ENCODE peak calls at places on chromosome 2, in ten cellular contexts. U is right lobe of liver, R is adrenal gland, S is cardiac muscle cell, D is BE2C, T is right atrium auricular region, I is Peyer's patch, N is GM23338, Y is tibial artery, F is HCT116. O is an unnamed sample. For H3K27me3 and H3K4me1, the result is how much of the 10 kb centered on the place peaks cover.

GRCh38 chr2:119421731-119422130 is 9.9 kb upstream of the TMEM37 start:
- DNase-seq in R (no peak), T (no peak), I (peak), Y (no peak), D (no peak), S (no peak), N (no peak), U (no peak), F (no peak), O (no peak)

GRCh38 chr2:13558368-13558767 is 841.6 kb downstream of the TRIB2 start:
- DNase-seq in N (no peak), D (no peak), U (no peak), S (no peak), R (no peak), Y (no peak), T (no peak), F (no peak), I (no peak), O (no peak)

GRCh38 chr2:240226672-240227537 is 86.4 kb upstream of the OTOS start:
- DNase-seq in T (no peak), D (no peak), F (no peak), U (no peak), Y (no peak), I (peak), S (no peak), R (peak), N (no peak), O (peak)

GRCh38 chr2:179352181-179352580 is 87.5 kb upstream of the SESTD1 start:
- DNase-seq in N (no peak), S (no peak), U (no peak), I (no peak), D (no peak), R (no peak), T (no peak), F (no peak), Y (no peak), O (no peak)

GRCh38 chr2:206802654-206803514 is 37.5 kb downstream of the FASTKD2 start:
- DNase-seq in N (peak), Y (no peak), D (no peak), R (no peak), T (no peak), F (no peak), I (no peak), U (no peak), S (no peak), O (no peak)

GRCh38 chr2:167946367-167946955 is 300.9 kb downstream of the STK39 start:
- DNase-seq in I (no peak), F (no peak), U (no peak), S (no peak), R (no peak), N (peak), T (no peak), D (no peak), Y (no peak), O (no peak)

GRCh38 chr2:920999-921398 is 29.6 kb upstream of the SNTG2 start:
- DNase-seq in F (no peak), U (no peak), I (no peak), T (no peak), N (no peak), S (no peak), D (no peak), Y (no peak), R (no peak), O (no peak)

GRCh38 chr2:240792658-240793312 is 27.2 kb downstream of the KIF1A start:
- DNase-seq in Y (no peak), N (no peak), R (no peak), S (no peak), T (no peak), D (peak), I (no peak), F (no peak), U (peak), O (no peak)

GRCh38 chr2:26630669-26631360 is 10.4 kb downstream of the CIB4 start:
- DNase-seq in F (peak), U (peak), N (peak), T (no peak), R (no peak), S (no peak), Y (no peak), I (no peak), D (no peak), O (no peak)

GRCh38 chr2:68200157-68200787 is 42.6 kb downstream of the PNO1 start:
- DNase-seq in D (no peak), N (no peak), F (no peak), R (no peak), Y (no peak), U (no peak), I (no peak), S (no peak), T (no peak), O (no peak)

GRCh38 chr2:135744761-135745314 is 3.2 kb downstream of the UBXN4 start:
- DNase-seq in I (no peak), S (peak), U (no peak), Y (no peak), R (no peak), T (no peak), F (no peak), N (peak), D (peak), O (no peak)

GRCh38 chr2:37364351-37364750 is 19.9 kb downstream of the QPCT start:
- DNase-seq in Y (no peak), I (no peak), S (no peak), F (no peak), D (no peak), N (no peak), T (no peak), R (no peak), U (no peak), O (no peak)

GRCh38 chr2:221465776-221466175 is 106.3 kb downstream of the EPHA4 start:
- DNase-seq in Y (no peak), S (no peak), D (no peak), F (no peak), R (no peak), N (no peak), T (no peak), U (no peak), I (no peak), O (no peak)

GRCh38 chr2:127155901-127156300 is 48.9 kb upstream of the BIN1 start:
- DNase-seq in D (no peak), N (no peak), R (peak), F (no peak), T (peak), S (no peak), Y (peak), U (no peak), I (no peak), O (peak)

GRCh38 chr2:54402350-54402749 is 53.8 kb upstream of the SPTBN1 start:
- DNase-seq in N (no peak), D (no peak), I (peak), R (peak), F (no peak), T (peak), S (no peak), U (no peak), Y (peak), O (peak)

GRCh38 chr2:179226203-179226960 is 38.2 kb downstream of the SESTD1 start:
- DNase-seq in I (no peak), N (no peak), S (no peak), T (no peak), U (peak), R (no peak), F (no peak), Y (no peak), D (no peak), O (no peak)

GRCh38 chr2:28382755-28383154 is 9.9 kb upstream of the FOSL2 start:
- DNase-seq in T (no peak), D (no peak), I (peak), F (no peak), S (peak), U (no peak), R (no peak), N (no peak), Y (no peak), O (peak)

GRCh38 chr2:95025406-95026319 is at the start of gene MAL:
- DNase-seq in U (no peak), T (no peak), Y (no peak), N (peak), R (no peak), D (no peak), F (no peak), I (peak), S (peak), O (no peak)

GRCh38 chr2:138180691-138181386 is 216.6 kb downstream of the HNMT start:
- DNase-seq in I (no peak), Y (no peak), S (peak), D (peak), U (no peak), R (no peak), F (no peak), N (peak), T (no peak), O (no peak)

GRCh38 chr2:55418512-55419235 is 982 bp downstream of the CCDC88A start:
- DNase-seq in F (no peak), U (no peak), D (no peak), Y (no peak), R (no peak), I (no peak), N (no peak), S (no peak), T (no peak), O (no peak)

GRCh38 chr2:3712841-3713503 is 9.6 kb downstream of the DCDC2C start:
- DNase-seq in S (no peak), D (no peak), Y (no peak), U (no peak), I (no peak), T (no peak), R (no peak), N (no peak), F (no peak), O (no peak)

GRCh38 chr2:11831415-11831814 is 85.0 kb downstream of the LPIN1 start:
- DNase-seq in I (no peak), F (no peak), D (no peak), N (no peak), R (no peak), T (no peak), Y (no peak), U (no peak), S (no peak), O (no peak)

GRCh38 chr2:167331636-167332232 is 443.5 kb downstream of the XIRP2 start:
- DNase-seq in F (no peak), N (peak), Y (no peak), S (peak), D (peak), U (no peak), T (no peak), R (no peak), I (no peak), O (peak)

GRCh38 chr2:16589465-16589864 is 76.2 kb downstream of the CYRIA start:
- DNase-seq in I (no peak), D (no peak), R (no peak), N (no peak), Y (no peak), F (no peak), S (no peak), T (no peak), U (no peak), O (no peak)

GRCh38 chr2:127149384-127149783 is 42.4 kb upstream of the BIN1 start:
- DNase-seq in I (no peak), U (no peak), T (no peak), F (no peak), S (no peak), Y (no peak), R (no peak), N (no peak), D (no peak), O (no peak)

GRCh38 chr2:31446848-31447247 is 32.3 kb upstream of the XDH start:
- DNase-seq in F (no peak), T (no peak), Y (no peak), N (no peak), D (no peak), U (no peak), I (no peak), S (no peak), R (no peak), O (no peak)

GRCh38 chr2:85753035-85753524 is 711 bp upstream of the ATOH8 start:
- DNase-seq in F (no peak), R (no peak), I (peak), T (no peak), N (peak), U (no peak), D (no peak), S (no peak), Y (no peak), O (no peak)

GRCh38 chr2:26574066-26574899 is 66.9 kb downstream of the CIB4 start:
- DNase-seq in T (no peak), F (no peak), N (no peak), Y (no peak), U (no peak), S (no peak), I (no peak), D (no peak), R (no peak), O (no peak)

GRCh38 chr2:241017228-241017940 is 19.0 kb downstream of the SNED1 start:
- DNase-seq in Y (peak), F (no peak), I (no peak), D (no peak), N (no peak), T (peak), U (peak), R (no peak), S (no peak), O (no peak)

DNA sequence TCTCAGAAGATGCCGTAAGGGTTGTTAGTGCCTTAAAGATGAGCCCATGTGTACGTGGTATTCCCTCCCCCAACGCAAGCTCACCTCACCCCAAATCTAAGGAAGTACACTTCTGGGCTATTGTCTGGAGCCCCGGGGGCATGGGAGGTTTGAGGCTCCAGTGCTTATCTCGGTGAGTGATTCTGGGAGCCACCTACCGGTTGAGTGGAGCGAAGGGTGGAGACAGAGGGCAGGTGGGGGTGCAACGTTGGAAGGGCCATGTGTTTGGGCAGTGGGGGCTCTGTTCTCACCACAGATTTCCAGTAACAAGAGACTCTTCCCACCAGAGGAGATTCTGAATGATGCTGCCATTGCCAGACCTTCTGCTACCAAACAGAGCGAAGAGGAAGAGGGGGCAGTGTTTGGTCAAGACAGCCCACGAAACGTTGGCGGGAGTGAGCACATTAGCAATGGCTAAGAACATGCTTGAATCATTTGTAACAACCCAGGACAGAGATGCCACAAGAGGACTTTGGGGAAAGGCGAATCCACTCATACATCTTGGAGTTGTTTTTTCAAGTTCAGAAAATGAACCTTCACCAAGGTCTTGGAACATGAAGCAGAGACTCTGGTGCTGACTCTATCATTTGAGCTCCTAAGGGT is 38.7 kb downstream of the TWIST2 start:
- DNase-seq in F (no peak), D (no peak), I (no peak), R (no peak), U (no peak), S (no peak), T (no peak), N (no peak), Y (no peak), O (no peak)
- TF ChIP-seq CTCF in F (peak), D (no peak), I (no peak), R (no peak), U (no peak), S (no peak), T (no peak), N (no peak), Y (no peak), O (no peak)

GRCh38 chr2:157900684-157901083 is 24.6 kb upstream of the ACVR1 start:
- DNase-seq in T (no peak), F (no peak), R (no peak), D (no peak), N (no peak), U (no peak), I (no peak), Y (no peak), S (no peak), O (no peak)
- H3K27me3 ChIP-seq in T (under half), F (under half), R (under half), D (under half), N (under half), U (under half), I (under half), Y (under half), S (under half), O (under half)

GRCh38 chr2:234977228-234977679 is 25.4 kb downstream of the SH3BP4 start:
- DNase-seq in S (no peak), U (no peak), R (no peak), T (no peak), N (no peak), F (no peak), I (no peak), Y (no peak), D (no peak), O (no peak)

GRCh38 chr2:234973008-234973407 is 21.2 kb downstream of the SH3BP4 start:
- DNase-seq in S (no peak), D (no peak), F (no peak), Y (no peak), T (no peak), U (no peak), N (no peak), R (no peak), I (no peak), O (no peak)

GRCh38 chr2:234976479-234977227 is 24.8 kb downstream of the SH3BP4 start:
- DNase-seq in N (no peak), U (no peak), D (no peak), I (no peak), F (no peak), T (no peak), S (no peak), R (no peak), Y (no peak), O (no peak)

GRCh38 chr2:234974501-234975385 is 22.9 kb downstream of the SH3BP4 start:
- DNase-seq in S (peak), F (no peak), N (no peak), Y (no peak), D (no peak), I (no peak), T (no peak), U (no peak), R (no peak), O (no peak)

DNA sequence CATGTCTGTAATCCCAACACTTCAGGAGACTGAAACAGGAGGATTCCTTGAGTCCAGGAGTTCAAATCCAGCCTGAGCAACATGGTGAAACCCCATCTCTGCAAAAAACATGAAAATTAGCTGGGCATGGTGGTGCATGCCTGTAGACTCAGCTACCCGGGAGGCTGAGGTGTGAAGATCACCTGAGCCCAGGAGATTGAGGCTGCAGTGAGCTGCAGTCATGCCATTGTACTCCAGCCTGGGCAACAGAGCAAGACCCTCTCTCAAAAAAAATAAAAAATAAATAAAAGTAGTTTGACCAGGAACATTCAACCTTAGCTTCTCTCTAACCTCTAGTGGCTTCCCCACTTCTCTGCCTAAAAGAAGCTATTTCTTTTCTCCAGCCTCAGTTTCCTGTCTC is 23.8 kb downstream of the SH3BP4 start:
- DNase-seq in D (no peak), U (no peak), R (no peak), I (no peak), F (no peak), N (no peak), S (no peak), Y (no peak), T (no peak), O (no peak)
- H3K4me1 ChIP-seq in D (under half), U (under half), R (under half), I (under half), F (half or more), N (under half), S (under half), Y (under half), T (under half), O (under half)

GRCh38 chr2:140586379-140586778 is 1544.4 kb downstream of the LRP1B start:
- DNase-seq in Y (no peak), U (peak), I (peak), D (peak), R (peak), T (no peak), F (peak), N (peak), S (peak), O (peak)
- TF ChIP-seq CTCF in Y (no peak), U (peak), I (no peak), D (peak), R (peak), T (no peak), F (peak), N (peak), S (peak), O (peak)

GRCh38 chr2:218860950-218861381 is 1.4 kb downstream of the WNT6 start:
- DNase-seq in N (peak), U (no peak), D (peak), T (no peak), Y (no peak), F (peak), I (peak), R (peak), S (peak), O (no peak)
- H3K27me3 ChIP-seq in N (half or more), U (under half), D (under half), T (under half), Y (half or more), F (under half), I (under half), R (under half), S (half or more), O (half or more)

DNA sequence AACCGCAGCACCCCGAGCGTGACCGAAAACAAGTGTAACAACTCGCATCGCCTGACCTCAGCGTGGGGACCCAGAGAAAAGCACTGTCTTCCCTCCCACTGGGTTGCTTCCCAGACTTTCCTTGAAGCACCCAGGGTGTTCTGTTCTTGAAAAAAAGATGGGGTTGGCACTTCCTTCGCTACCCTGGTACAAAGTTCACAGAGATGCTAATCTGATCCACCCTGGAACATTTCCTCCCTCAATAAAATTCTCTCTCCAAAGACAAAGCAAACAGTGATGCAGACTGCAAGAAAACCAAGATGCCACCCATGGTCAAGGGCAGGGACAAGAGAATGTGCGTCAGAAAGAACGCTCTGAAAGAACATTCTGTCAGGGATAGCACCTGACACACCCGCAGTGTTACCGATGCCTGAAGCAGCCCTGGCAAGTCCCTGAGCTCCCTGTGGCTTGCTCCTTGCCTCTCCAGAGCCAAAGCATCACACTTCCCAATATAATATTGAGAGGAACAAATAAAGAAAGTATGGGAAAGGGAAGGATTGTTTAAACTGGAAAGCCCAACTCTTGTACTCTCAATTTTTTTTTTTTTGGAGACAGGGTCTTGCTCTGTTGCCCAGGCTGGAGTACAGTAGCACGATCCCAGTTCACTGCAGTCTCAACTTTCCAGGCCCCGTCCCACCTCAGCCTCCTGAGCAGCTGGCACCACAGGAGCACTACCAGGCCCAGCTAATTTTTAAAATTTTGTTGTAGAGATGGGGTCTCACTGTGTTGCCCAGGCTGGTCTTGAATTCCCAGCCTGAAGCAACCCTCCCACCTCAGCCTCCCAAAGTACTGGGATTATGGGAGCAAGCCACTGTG is 70.7 kb downstream of the TBC1D8 start:
- DNase-seq in F (no peak), T (no peak), U (no peak), D (no peak), Y (no peak), N (no peak), S (no peak), R (no peak), I (peak), O (peak)
- H3K4me1 ChIP-seq in F (under half), T (under half), U (under half), D (under half), Y (under half), N (under half), S (under half), R (under half), I (under half), O (under half)

DNA sequence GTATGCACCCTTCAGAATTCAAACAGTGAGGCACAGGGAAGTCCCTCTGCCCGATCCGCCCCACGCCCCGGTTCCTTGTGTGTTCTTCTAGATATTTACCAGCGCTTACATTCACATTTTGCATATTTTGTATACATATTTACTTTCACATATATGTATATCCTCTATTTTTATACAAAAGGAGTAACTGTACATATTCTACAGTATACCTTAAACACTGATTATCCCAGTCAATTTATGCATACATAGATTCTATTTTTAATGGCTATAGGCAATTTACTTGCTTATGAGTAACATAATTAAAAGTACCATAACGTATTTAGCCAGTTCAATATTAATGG is 309 bp upstream of the DUSP11 start:
- DNase-seq in N (no peak), D (no peak), T (no peak), S (no peak), F (no peak), I (no peak), U (no peak), R (no peak), Y (no peak), O (no peak)
- TF ChIP-seq CTCF in N (no peak), D (no peak), T (no peak), S (no peak), F (no peak), I (no peak), U (no peak), R (no peak), Y (no peak), O (no peak)